ENCODE peak calls at places on chromosome 7, in eight cellular contexts. R, G, H, I, J, Y, F and B are unnamed samples.

GRCh38 chr7:151168022-151168786 is 710 bp upstream of the GBX1 start:
- DNase-seq in R (peak), G (no peak), H (peak), I (peak), J (no peak), Y (peak), F (peak), B (no peak)

GRCh38 chr7:7808156-7808555 is 89.7 kb upstream of the RPA3 start:
- DNase-seq in R (peak), G (peak), H (no peak), I (no peak), J (peak), Y (no peak), F (no peak), B (no peak)

GRCh38 chr7:50121269-50121668 is 28.2 kb upstream of the ZPBP start:
- DNase-seq in R (no peak), G (no peak), H (no peak), I (no peak), J (no peak), Y (no peak), F (no peak), B (no peak)

GRCh38 chr7:28180364-28181147 is at the start of gene JAZF1:
- DNase-seq in R (peak), G (no peak), H (peak), I (peak), J (no peak), Y (peak), F (peak), B (no peak)

GRCh38 chr7:64621656-64622055 is 44.3 kb upstream of the ZNF107 start:
- DNase-seq in R (no peak), G (no peak), H (no peak), I (no peak), J (no peak), Y (no peak), F (no peak), B (no peak)

GRCh38 chr7:108406474-108406873 is 49.8 kb downstream of the NRCAM start:
- DNase-seq in R (no peak), G (peak), H (no peak), I (no peak), J (no peak), Y (no peak), F (no peak), B (no peak)

GRCh38 chr7:128381161-128381821 is 19.8 kb upstream of the PRRT4 start:
- DNase-seq in R (peak), G (no peak), H (no peak), I (no peak), J (no peak), Y (no peak), F (peak), B (no peak)

GRCh38 chr7:111168182-111168581 is 77.3 kb downstream of the LRRN3 start:
- DNase-seq in R (no peak), G (no peak), H (no peak), I (no peak), J (peak), Y (no peak), F (no peak), B (no peak)

GRCh38 chr7:30411173-30411572 is 67.4 kb downstream of the NOD1 start:
- DNase-seq in R (no peak), G (no peak), H (no peak), I (no peak), J (no peak), Y (no peak), F (no peak), B (no peak)

GRCh38 chr7:30445770-30446169 is 32.8 kb downstream of the NOD1 start:
- DNase-seq in R (no peak), G (no peak), H (peak), I (peak), J (no peak), Y (peak), F (peak), B (no peak)

GRCh38 chr7:151045262-151045661 is 3.1 kb upstream of the ASIC3 start:
- DNase-seq in R (no peak), G (no peak), H (no peak), I (no peak), J (no peak), Y (no peak), F (no peak), B (no peak)

GRCh38 chr7:28052933-28053332 is 127.7 kb downstream of the JAZF1 start:
- DNase-seq in R (no peak), G (no peak), H (no peak), I (no peak), J (no peak), Y (no peak), F (no peak), B (no peak)

GRCh38 chr7:74272305-74273038 is 16.7 kb upstream of the CLIP2 start:
- DNase-seq in R (peak), G (peak), H (no peak), I (no peak), J (peak), Y (no peak), F (peak), B (no peak)

GRCh38 chr7:90797596-90797995 is 201.5 kb downstream of the CDK14 start:
- DNase-seq in R (no peak), G (no peak), H (no peak), I (no peak), J (peak), Y (no peak), F (no peak), B (no peak)

GRCh38 chr7:118148930-118149329 is 35.0 kb upstream of the LSM8 start:
- DNase-seq in R (peak), G (no peak), H (no peak), I (no peak), J (peak), Y (no peak), F (no peak), B (no peak)

GRCh38 chr7:65749039-65749438 is 123.8 kb upstream of the VKORC1L1 start:
- DNase-seq in R (no peak), G (no peak), H (no peak), I (no peak), J (no peak), Y (no peak), F (no peak), B (no peak)

GRCh38 chr7:99543081-99543671 is 8.7 kb downstream of the FAM200A start:
- DNase-seq in R (no peak), G (no peak), H (no peak), I (no peak), J (no peak), Y (no peak), F (no peak), B (no peak)

GRCh38 chr7:86411804-86412203 is 231.9 kb upstream of the GRM3 start:
- DNase-seq in R (peak), G (no peak), H (no peak), I (no peak), J (no peak), Y (no peak), F (no peak), B (no peak)

GRCh38 chr7:1056006-1056784 is 11.8 kb downstream of the GPR146 start:
- DNase-seq in R (no peak), G (no peak), H (no peak), I (no peak), J (no peak), Y (no peak), F (peak), B (no peak)

GRCh38 chr7:75928600-75928939 is 13.6 kb downstream of the POR start:
- DNase-seq in R (no peak), G (no peak), H (peak), I (peak), J (no peak), Y (peak), F (no peak), B (no peak)

GRCh38 chr7:29565982-29566746 is 2.5 kb downstream of the PRR15 start:
- DNase-seq in R (no peak), G (no peak), H (no peak), I (no peak), J (no peak), Y (no peak), F (peak), B (no peak)

GRCh38 chr7:138755331-138755747 is 42.5 kb upstream of the TMEM213 start:
- DNase-seq in R (peak), G (no peak), H (no peak), I (no peak), J (no peak), Y (no peak), F (no peak), B (no peak)

GRCh38 chr7:85191383-85191782 is 4.5 kb upstream of the SEMA3D start:
- DNase-seq in R (peak), G (no peak), H (no peak), I (no peak), J (no peak), Y (no peak), F (no peak), B (no peak)